ENCODE peak calls at places on chromosomes 13 and 19, in four cellular contexts. One of them, this sample, is unnamed.

GRCh38 chr19:3722443-3723109 is 14.4 kb downstream of the TJP3 start:
- DNase-seq in HepG2: no peak
- DNase-seq in WTC11: peak; percentile 85
- DNase-seq in K562: peak; percentile 44
- DNase-seq in this sample: peak; percentile 59

GRCh38 chr19:18675779-18676178 is 7.7 kb upstream of the CRTC1 start:
- DNase-seq in HepG2: no peak
- DNase-seq in WTC11: peak; percentile 65
- DNase-seq in K562: peak; percentile 57
- DNase-seq in this sample: no peak

GRCh38 chr13:110819203-110820014 is 95.5 kb downstream of the ANKRD10 start:
- DNase-seq in HepG2: peak; percentile 54
- DNase-seq in WTC11: peak; percentile 84
- DNase-seq in K562: peak; percentile 86
- DNase-seq in this sample: peak; percentile 93

GRCh38 chr13:40549500-40550094 is 116.8 kb downstream of the FOXO1 start:
- DNase-seq in HepG2: peak; percentile 77
- DNase-seq in WTC11: no peak
- DNase-seq in K562: no peak
- DNase-seq in this sample: no peak

GRCh38 chr19:574658-575526 is 2.5 kb downstream of the BSG start:
- DNase-seq in HepG2: peak; percentile 35
- DNase-seq in WTC11: no peak
- DNase-seq in K562: peak; percentile 75
- DNase-seq in this sample: no peak

GRCh38 chr19:18756896-18757295 is 34.2 kb downstream of the COMP start:
- DNase-seq in HepG2: no peak
- DNase-seq in WTC11: no peak
- DNase-seq in K562: no peak
- DNase-seq in this sample: peak; percentile 73

GRCh38 chr19:17337675-17338439 is 504 bp downstream of the GTPBP3 start:
- DNase-seq in HepG2: no peak
- DNase-seq in WTC11: peak; percentile 48
- DNase-seq in K562: peak; percentile 88
- DNase-seq in this sample: peak; percentile 62

GRCh38 chr19:49638360-49638759 is 1.6 kb downstream of the RRAS start:
- DNase-seq in HepG2: no peak
- DNase-seq in WTC11: no peak
- DNase-seq in K562: no peak
- DNase-seq in this sample: no peak

GRCh38 chr13:61144834-61145593 is 270.6 kb downstream of the PCDH20 start:
- DNase-seq in HepG2: no peak
- DNase-seq in WTC11: no peak
- DNase-seq in K562: no peak
- DNase-seq in this sample: no peak

GRCh38 chr13:106376411-106377112 is 158.9 kb downstream of the EFNB2 start:
- DNase-seq in HepG2: no peak
- DNase-seq in WTC11: no peak
- DNase-seq in K562: no peak
- DNase-seq in this sample: no peak

GRCh38 chr19:53308339-53308811 is 25.2 kb upstream of the ZNF845 start:
- DNase-seq in HepG2: no peak
- DNase-seq in WTC11: peak; percentile 87
- DNase-seq in K562: peak; percentile 49
- DNase-seq in this sample: peak; percentile 85

GRCh38 chr13:108961542-108962125 is 332.2 kb downstream of the MYO16 start:
- DNase-seq in HepG2: peak; percentile 43
- DNase-seq in WTC11: no peak
- DNase-seq in K562: peak; percentile 54
- DNase-seq in this sample: peak; percentile 63

GRCh38 chr13:41780736-41781708 is 179.9 kb downstream of the VWA8 start:
- DNase-seq in HepG2: no peak
- DNase-seq in WTC11: no peak
- DNase-seq in K562: no peak
- DNase-seq in this sample: no peak

GRCh38 chr19:30423481-30423880 is 51.3 kb downstream of the ZNF536 start:
- DNase-seq in HepG2: no peak
- DNase-seq in WTC11: no peak
- DNase-seq in K562: no peak
- DNase-seq in this sample: peak; percentile 83

GRCh38 chr13:37295046-37295445 is 189.6 kb upstream of the CSNK1A1L start:
- DNase-seq in HepG2: no peak
- DNase-seq in WTC11: no peak
- DNase-seq in K562: no peak
- DNase-seq in this sample: no peak

GRCh38 chr19:17263712-17264640 is 569 bp downstream of the USHBP1 start:
- DNase-seq in HepG2: no peak
- DNase-seq in WTC11: no peak
- DNase-seq in K562: no peak
- DNase-seq in this sample: no peak

GRCh38 chr19:57068921-57069697 is 50.7 kb upstream of the USP29 start:
- DNase-seq in HepG2: peak; percentile 63
- DNase-seq in WTC11: peak; percentile 14
- DNase-seq in K562: no peak
- DNase-seq in this sample: peak; percentile 45

GRCh38 chr19:6590458-6591319 is at the start of gene CD70:
- DNase-seq in HepG2: no peak
- DNase-seq in WTC11: peak; percentile 65
- DNase-seq in K562: peak; percentile 7
- DNase-seq in this sample: no peak

GRCh38 chr13:72849571-72849970 is 67.6 kb downstream of the PIBF1 start:
- DNase-seq in HepG2: no peak
- DNase-seq in WTC11: no peak
- DNase-seq in K562: no peak
- DNase-seq in this sample: no peak

GRCh38 chr13:21138561-21138960 is 37.8 kb downstream of the SKA3 start:
- DNase-seq in HepG2: no peak
- DNase-seq in WTC11: no peak
- DNase-seq in K562: no peak
- DNase-seq in this sample: no peak

GRCh38 chr13:98537306-98537705 is 39.6 kb downstream of the STK24 start:
- DNase-seq in HepG2: no peak
- DNase-seq in WTC11: no peak
- DNase-seq in K562: no peak
- DNase-seq in this sample: no peak

GRCh38 chr13:105642511-105642958 is 892.9 kb downstream of the EFNB2 start:
- DNase-seq in HepG2: no peak
- DNase-seq in WTC11: no peak
- DNase-seq in K562: no peak
- DNase-seq in this sample: no peak

GRCh38 chr13:105997436-105998232 is 537.8 kb downstream of the EFNB2 start:
- DNase-seq in HepG2: no peak
- DNase-seq in WTC11: no peak
- DNase-seq in K562: no peak
- DNase-seq in this sample: no peak

GRCh38 chr13:62092949-62093348 is 677.3 kb upstream of the PCDH20 start:
- DNase-seq in HepG2: no peak
- DNase-seq in WTC11: no peak
- DNase-seq in K562: no peak
- DNase-seq in this sample: no peak

GRCh38 chr13:43258771-43259170 is 235.4 kb downstream of the DNAJC15 start:
- DNase-seq in HepG2: no peak
- DNase-seq in WTC11: no peak
- DNase-seq in K562: no peak
- DNase-seq in this sample: no peak

DNA sequence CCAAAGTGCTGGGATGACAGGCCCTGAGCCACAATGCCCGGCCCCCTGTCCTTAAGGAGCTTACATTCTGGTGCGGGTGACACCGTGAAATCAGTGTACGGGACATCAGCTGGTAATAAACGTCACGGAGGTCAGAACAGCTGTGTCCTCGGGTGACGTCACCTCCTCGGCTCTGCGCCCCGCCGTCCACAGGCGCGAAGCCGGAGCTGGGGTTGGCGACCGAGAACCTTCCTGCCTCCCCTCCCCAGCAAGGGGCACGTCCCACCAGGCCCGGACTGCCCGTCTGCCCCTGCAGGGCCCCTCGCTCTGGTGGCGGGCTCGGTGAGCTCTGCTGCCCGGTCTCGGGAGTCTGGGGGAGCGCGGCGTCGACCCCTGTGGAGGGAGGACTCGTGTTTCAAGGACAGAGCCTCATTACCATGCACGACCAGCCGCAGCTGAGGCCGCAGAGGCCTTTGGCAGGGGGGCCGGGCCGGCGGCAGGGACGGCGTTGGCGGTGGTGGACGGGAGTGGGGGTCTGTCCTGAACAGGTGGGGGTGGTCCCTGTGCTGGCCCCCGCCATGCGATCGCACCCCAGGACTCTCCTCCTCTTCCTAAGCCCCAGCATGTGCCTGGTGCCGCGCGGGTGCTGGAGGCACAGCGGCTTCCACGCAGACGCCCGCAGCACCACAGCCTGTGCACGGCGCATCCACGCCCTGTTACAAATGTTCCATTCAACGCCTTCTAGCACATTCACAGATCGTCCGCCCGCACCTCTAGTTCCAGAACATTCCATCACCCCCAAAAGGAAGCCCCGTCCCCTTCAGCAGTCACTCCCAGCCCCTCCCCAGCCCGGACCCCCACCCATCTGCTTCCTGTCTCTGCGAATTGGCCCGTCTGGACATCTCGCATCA is 5.4 kb downstream of the LINGO3 start:
- DNase-seq in HepG2: no peak
- DNase-seq in WTC11: peak; percentile 72
- DNase-seq in K562: peak; percentile 65
- DNase-seq in this sample: no peak
- TF ChIP-seq FOXJ3 in HepG2: no peak
- TF ChIP-seq FOXJ3 in WTC11: no peak
- TF ChIP-seq FOXJ3 in K562: no peak
- TF ChIP-seq FOXJ3 in this sample: no peak

GRCh38 chr19:39969266-39969665 is 1.7 kb upstream of the PSMC4 start:
- DNase-seq in HepG2: peak; percentile 14
- DNase-seq in WTC11: no peak
- DNase-seq in K562: no peak
- DNase-seq in this sample: no peak

GRCh38 chr19:39970424-39970673 is 616 bp upstream of the PSMC4 start:
- DNase-seq in HepG2: no peak
- DNase-seq in WTC11: no peak
- DNase-seq in K562: no peak
- DNase-seq in this sample: no peak

GRCh38 chr19:39968789-39969188 is 2.2 kb upstream of the PSMC4 start:
- DNase-seq in HepG2: no peak
- DNase-seq in WTC11: no peak
- DNase-seq in K562: no peak
- DNase-seq in this sample: no peak

GRCh38 chr19:39970674-39971379 is at the start of gene PSMC4:
- DNase-seq in HepG2: peak; percentile 98
- DNase-seq in WTC11: peak; percentile 97
- DNase-seq in K562: peak; percentile 95
- DNase-seq in this sample: peak; percentile 96

DNA sequence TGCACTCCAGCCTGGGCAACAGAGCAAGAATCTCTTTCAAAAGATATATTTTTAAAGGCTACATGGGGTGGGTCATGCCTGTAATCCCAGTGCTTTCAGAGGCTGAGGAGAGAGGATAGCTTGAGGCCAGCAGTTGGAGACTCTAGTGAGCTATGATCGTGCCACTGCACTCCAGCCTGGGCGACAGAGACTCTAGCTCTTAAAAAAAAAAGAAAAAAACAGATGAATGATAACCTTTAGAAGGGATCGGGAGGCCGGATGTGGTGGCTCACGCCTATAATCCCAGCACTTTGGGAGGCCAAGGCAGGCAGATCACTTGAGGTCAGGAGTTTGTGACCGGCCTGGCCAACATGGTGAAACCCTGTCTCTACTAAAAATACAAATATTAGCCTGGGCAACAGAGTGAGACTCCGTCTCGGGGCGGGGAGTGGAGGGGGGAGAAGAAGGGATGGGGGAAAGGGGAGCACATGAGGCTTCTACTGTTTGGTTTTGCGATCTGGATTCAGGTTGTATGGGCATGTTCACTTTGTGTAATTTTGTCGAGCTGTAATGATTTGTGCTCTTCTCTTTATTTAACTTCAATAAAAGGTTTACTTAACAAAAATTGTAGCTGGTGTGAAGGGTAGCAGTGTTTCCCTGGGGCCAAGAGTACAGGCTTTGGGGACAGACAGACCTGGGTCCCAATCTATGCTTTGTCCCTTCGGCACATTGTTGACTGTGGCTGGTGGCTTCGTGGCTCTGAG is 1.1 kb upstream of the PSMC4 start:
- DNase-seq in HepG2: no peak
- DNase-seq in WTC11: no peak
- DNase-seq in K562: no peak
- DNase-seq in this sample: no peak
- TF ChIP-seq FOXJ3 in HepG2: no peak
- TF ChIP-seq FOXJ3 in WTC11: no peak
- TF ChIP-seq FOXJ3 in K562: no peak
- TF ChIP-seq FOXJ3 in this sample: no peak

GRCh38 chr13:22455036-22455435 is 725.7 kb upstream of the SGCG start:
- DNase-seq in HepG2: no peak
- DNase-seq in WTC11: no peak
- DNase-seq in K562: no peak
- DNase-seq in this sample: no peak

GRCh38 chr13:22449251-22449650 is 731.5 kb upstream of the SGCG start:
- DNase-seq in HepG2: no peak
- DNase-seq in WTC11: no peak
- DNase-seq in K562: no peak
- DNase-seq in this sample: no peak

GRCh38 chr13:22451345-22451744 is 729.4 kb upstream of the SGCG start:
- DNase-seq in HepG2: peak; percentile 3
- DNase-seq in WTC11: no peak
- DNase-seq in K562: no peak
- DNase-seq in this sample: no peak

GRCh38 chr13:22454586-22454985 is 726.2 kb upstream of the SGCG start:
- DNase-seq in HepG2: no peak
- DNase-seq in WTC11: peak; percentile 36
- DNase-seq in K562: no peak
- DNase-seq in this sample: no peak
- TF ChIP-seq FOXJ3 in HepG2: no peak
- TF ChIP-seq FOXJ3 in WTC11: no peak
- TF ChIP-seq FOXJ3 in K562: no peak
- TF ChIP-seq FOXJ3 in this sample: no peak

DNA sequence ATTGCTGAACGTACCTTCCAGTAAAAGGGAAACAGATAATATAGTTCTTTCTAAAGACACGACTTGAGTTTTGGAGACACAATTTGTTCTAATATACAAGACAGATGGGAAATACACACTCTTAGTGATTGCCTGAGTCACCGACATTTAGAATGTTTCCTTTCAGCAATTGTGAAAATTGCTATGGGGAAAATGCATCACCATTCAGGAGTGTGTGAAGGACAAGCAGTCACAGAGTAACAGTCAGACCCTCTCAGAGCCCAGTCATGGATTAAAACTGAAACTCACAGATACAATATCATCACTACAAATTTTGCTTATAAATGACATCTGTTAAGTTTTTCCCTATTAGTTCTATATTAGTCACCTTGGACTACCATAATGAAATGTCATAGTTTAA is 286.1 kb downstream of the SPRY2 start:
- DNase-seq in HepG2: no peak
- DNase-seq in WTC11: no peak
- DNase-seq in K562: no peak
- DNase-seq in this sample: no peak
- TF ChIP-seq FOXJ3 in HepG2: no peak
- TF ChIP-seq FOXJ3 in WTC11: no peak
- TF ChIP-seq FOXJ3 in K562: no peak
- TF ChIP-seq FOXJ3 in this sample: no peak